ENCODE peak calls at places on chromosomes 2 and 18, in five cellular contexts. A is Calu3, H is spleen, I is GM10248, J is transverse colon. U is an unnamed sample.

GRCh38 chr2:219017166-219017931 is 24.0 kb downstream of the CFAP65 start:
- DNase-seq in J (no peak), H (peak), A (no peak), I (no peak), U (no peak)

GRCh38 chr2:32627441-32627900 is 379 bp upstream of the TTC27 start:
- DNase-seq in I (no peak), H (peak), J (peak), A (no peak), U (no peak)

GRCh38 chr2:204900910-204901309 is 355.6 kb downstream of the PARD3B start:
- DNase-seq in I (no peak), A (peak), J (no peak), H (no peak), U (no peak)

GRCh38 chr2:69456154-69456553 is 18.9 kb upstream of the NFU1 start:
- DNase-seq in A (no peak), I (no peak), J (no peak), H (no peak), U (no peak)

GRCh38 chr2:120343433-120344105 is 2.4 kb upstream of the INHBB start:
- DNase-seq in A (peak), H (peak), I (peak), J (peak), U (peak)

GRCh38 chr2:227509824-227510619 is 38.1 kb downstream of the AGFG1 start:
- DNase-seq in J (no peak), H (no peak), A (no peak), I (no peak), U (no peak)

GRCh38 chr18:47997338-47997780 is 66.9 kb upstream of the SMAD2 start:
- DNase-seq in A (peak), I (no peak), H (no peak), J (no peak), U (no peak)

GRCh38 chr2:75465317-75465998 is 95.3 kb downstream of the EVA1A start:
- DNase-seq in H (no peak), I (no peak), J (no peak), A (no peak), U (no peak)

GRCh38 chr2:20593072-20594034 is 57.5 kb downstream of the HS1BP3 start:
- DNase-seq in J (peak), A (peak), I (no peak), H (peak), U (no peak)

GRCh38 chr2:26590960-26591618 is 50.1 kb downstream of the CIB4 start:
- DNase-seq in H (no peak), A (no peak), I (no peak), J (no peak), U (no peak)

GRCh38 chr18:23828426-23828825 is 139.2 kb downstream of the LAMA3 start:
- DNase-seq in A (peak), H (no peak), J (no peak), I (peak), U (no peak)

GRCh38 chr2:134988994-134989605 is 58.1 kb downstream of the MAP3K19 start:
- DNase-seq in H (no peak), I (peak), J (no peak), A (no peak), U (no peak)

GRCh38 chr18:3693385-3693784 is 243.4 kb downstream of the TGIF1 start:
- DNase-seq in H (no peak), A (no peak), J (no peak), I (no peak), U (no peak)

GRCh38 chr2:178473931-178474330 is 4.5 kb downstream of the FKBP7 start:
- DNase-seq in I (no peak), A (no peak), H (no peak), J (no peak), U (no peak)

GRCh38 chr18:13629841-13630747 is 96.3 kb downstream of the FAM210A start:
- DNase-seq in A (peak), I (peak), J (peak), H (no peak), U (peak)

GRCh38 chr2:232890896-232891601 is 21.0 kb downstream of the SNORC start:
- DNase-seq in A (peak), H (peak), I (no peak), J (no peak), U (no peak)

GRCh38 chr18:54125429-54125828 is 99.0 kb downstream of the MBD2 start:
- DNase-seq in I (no peak), J (no peak), A (no peak), H (no peak), U (no peak)

GRCh38 chr2:144349674-144350073 is 170.2 kb downstream of the ZEB2 start:
- DNase-seq in A (no peak), H (no peak), J (no peak), I (no peak), U (no peak)

GRCh38 chr18:52152036-52152435 is 188.0 kb upstream of the DCC start:
- DNase-seq in A (no peak), H (no peak), J (no peak), I (no peak), U (no peak)

GRCh38 chr2:202574541-202574940 is 60.2 kb upstream of the FAM117B start:
- DNase-seq in A (no peak), I (no peak), J (no peak), H (no peak), U (no peak)

GRCh38 chr2:144643537-144644336 is 123.8 kb upstream of the ZEB2 start:
- DNase-seq in I (no peak), A (no peak), H (no peak), J (no peak), U (no peak)

GRCh38 chr2:234556848-234557573 is 60.1 kb upstream of the ARL4C start:
- DNase-seq in H (no peak), A (peak), J (no peak), I (no peak), U (no peak)

GRCh38 chr18:49812321-49813070 is 837 bp downstream of the ACAA2 start:
- DNase-seq in A (no peak), I (no peak), H (no peak), J (no peak), U (no peak)

GRCh38 chr2:108195133-108195439 is 44.7 kb upstream of the SULT1C3 start:
- DNase-seq in I (no peak), J (no peak), A (no peak), H (no peak), U (no peak)

GRCh38 chr2:54336136-54336976 is 80.3 kb upstream of the TSPYL6 start:
- DNase-seq in A (no peak), H (no peak), J (no peak), I (no peak), U (no peak)

GRCh38 chr2:104487381-104487780 is 366.5 kb upstream of the POU3F3 start:
- DNase-seq in J (no peak), I (no peak), A (no peak), H (no peak), U (no peak)

GRCh38 chr2:57296795-57297517 is 749.6 kb upstream of the VRK2 start:
- DNase-seq in H (no peak), J (no peak), I (no peak), A (no peak), U (no peak)

GRCh38 chr2:67604360-67604759 is 207.2 kb downstream of the ETAA1 start:
- DNase-seq in H (no peak), A (no peak), J (no peak), I (no peak), U (no peak)

GRCh38 chr18:3032721-3033120 is 19.8 kb upstream of the LPIN2 start:
- DNase-seq in I (no peak), A (no peak), H (no peak), J (no peak), U (no peak)

GRCh38 chr18:61991201-61991600 is 98.4 kb upstream of the RNF152 start:
- DNase-seq in J (no peak), I (no peak), H (no peak), A (no peak), U (no peak)

GRCh38 chr2:238945433-238946150 is 97.7 kb downstream of the TWIST2 start:
- DNase-seq in I (no peak), A (peak), H (peak), J (peak), U (peak)

GRCh38 chr2:165698621-165698946 is 95.5 kb downstream of the GALNT3 start:
- DNase-seq in I (peak), A (peak), H (no peak), J (peak), U (no peak)

GRCh38 chr18:59155140-59155539 is 15.5 kb downstream of the SEC11C start:
- DNase-seq in A (no peak), J (no peak), H (no peak), I (no peak), U (no peak)

GRCh38 chr2:215870986-215871385 is 142.4 kb downstream of the MREG start:
- DNase-seq in A (peak), I (no peak), J (no peak), H (no peak), U (no peak)

GRCh38 chr18:23977709-23978483 is 36.7 kb upstream of the TTC39C start:
- DNase-seq in I (no peak), H (no peak), A (no peak), J (no peak), U (no peak)

GRCh38 chr18:1585881-1586488 is 681.3 kb downstream of the ADCYAP1 start:
- DNase-seq in I (peak), H (no peak), J (no peak), A (no peak), U (no peak)
- TF ChIP-seq CTCF in I (peak), H (peak), J (peak), A (peak), U (peak)

DNA sequence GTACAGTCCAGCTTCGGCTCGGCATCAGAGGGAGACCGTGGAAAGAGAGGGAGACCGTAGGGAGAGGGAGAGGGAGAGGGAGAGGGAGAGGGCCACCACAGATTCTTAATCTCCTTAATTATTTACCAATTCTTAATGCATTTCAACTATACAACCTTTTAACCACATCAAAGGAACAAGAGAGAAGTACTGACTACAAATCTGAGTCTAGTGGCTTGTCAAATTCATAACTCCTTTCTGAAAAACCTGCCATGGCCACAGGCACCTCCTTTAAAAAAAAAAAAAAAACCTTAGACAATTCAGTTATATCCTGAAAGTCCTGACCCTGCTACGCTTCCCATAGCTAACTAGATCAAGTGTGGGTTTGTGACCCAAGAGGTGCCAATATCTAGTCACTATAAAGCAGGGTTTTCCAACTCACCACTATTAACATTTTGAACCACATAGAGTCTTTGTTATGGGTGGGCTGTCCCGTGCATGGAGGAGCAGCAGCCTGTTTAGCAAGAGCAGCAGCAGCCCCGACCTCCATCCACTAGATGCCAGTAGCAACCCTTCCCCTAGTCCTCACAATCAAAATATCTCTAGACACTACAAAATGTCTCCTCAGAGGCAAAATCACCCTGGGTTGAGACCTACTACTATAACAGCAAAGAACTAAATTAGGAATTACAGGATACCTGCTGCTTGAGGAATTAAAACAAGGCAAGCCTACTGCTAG is 6.8 kb downstream of the ESCO1 start:
- DNase-seq in I (no peak), A (no peak), H (no peak), J (no peak), U (no peak)
- TF ChIP-seq CTCF in I (no peak), A (no peak), H (no peak), J (no peak), U (no peak)

DNA sequence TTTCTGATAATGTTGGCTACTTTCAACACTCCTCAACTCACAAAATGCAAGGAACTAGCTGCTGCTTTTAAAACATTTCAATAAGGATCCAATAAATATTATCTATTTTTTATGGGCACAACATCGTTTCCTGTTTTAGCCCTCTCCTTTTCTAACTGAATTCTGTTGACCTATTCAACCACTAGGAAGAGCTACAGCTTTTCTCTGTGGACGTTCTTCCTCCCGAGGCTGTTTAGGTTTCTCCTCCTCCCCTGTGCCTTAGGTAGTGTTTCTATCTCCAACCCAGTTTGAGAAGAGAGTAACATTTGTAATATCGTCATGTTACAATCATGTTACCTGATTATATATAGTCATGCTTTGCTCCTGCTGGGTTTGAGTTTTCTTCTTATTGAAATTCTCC is 91.3 kb upstream of the ITGB6 start:
- DNase-seq in H (no peak), A (no peak), I (no peak), J (no peak), U (no peak)
- TF ChIP-seq CTCF in H (no peak), A (no peak), I (no peak), J (no peak), U (no peak)

DNA sequence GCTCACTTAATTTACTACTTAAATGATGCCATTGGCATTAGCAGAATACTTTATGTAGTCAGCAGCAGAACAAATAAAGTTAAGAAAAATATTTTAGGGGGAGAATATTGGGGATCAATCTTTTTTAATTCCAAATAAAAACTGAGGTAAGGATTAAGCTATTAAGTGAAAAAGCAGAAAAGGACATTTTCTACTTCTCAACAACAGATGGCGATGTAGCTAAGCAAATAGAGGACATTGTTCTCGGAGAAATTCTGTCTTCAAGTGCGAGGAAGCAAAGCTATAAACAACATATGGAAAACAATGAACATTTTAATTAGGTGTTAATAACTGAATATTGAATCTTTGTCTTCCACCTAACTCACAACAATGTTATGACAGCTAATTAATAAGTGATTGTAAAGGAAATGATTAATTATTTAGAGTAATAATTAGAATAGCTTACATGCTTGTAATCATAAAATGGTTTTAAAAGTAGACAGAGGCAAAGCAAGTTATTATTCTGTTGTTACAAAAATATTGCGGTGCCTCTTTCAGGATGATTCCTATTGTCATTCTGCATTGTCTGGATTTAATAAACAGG is 32.8 kb upstream of the CCDC93 start:
- DNase-seq in I (peak), H (no peak), A (no peak), J (no peak), U (no peak)
- TF ChIP-seq CTCF in I (peak), H (peak), A (peak), J (peak), U (peak)

DNA sequence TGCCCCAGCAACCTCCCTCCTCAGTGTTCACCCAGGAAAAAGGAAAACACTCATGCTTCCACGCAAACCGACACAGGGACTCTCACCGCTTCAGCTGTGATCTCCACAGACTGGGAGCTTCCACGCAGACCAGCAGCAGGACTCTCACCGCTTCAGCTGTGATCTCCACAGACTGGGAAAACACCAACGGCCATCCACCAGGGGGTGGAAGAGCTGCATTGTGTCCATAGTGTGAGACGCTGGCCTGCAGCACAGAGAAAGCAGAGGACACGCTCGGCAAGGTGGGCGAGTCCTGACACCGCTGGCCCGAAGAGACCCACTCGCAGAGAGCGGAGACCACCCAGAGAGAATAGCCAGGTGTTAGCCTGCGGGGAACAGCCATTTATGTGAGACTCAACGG is 42.5 kb upstream of the NFATC1 start:
- DNase-seq in J (no peak), H (no peak), A (no peak), I (no peak), U (no peak)
- TF ChIP-seq CTCF in J (no peak), H (no peak), A (no peak), I (no peak), U (no peak)

GRCh38 chr2:174248187-174248997 is at the start of gene OLA1:
- DNase-seq in H (peak), A (peak), J (peak), I (peak), U (peak)
- TF ChIP-seq CTCF in H (peak), A (no peak), J (no peak), I (no peak), U (no peak)

U was measured in mesothelial cell of epicardium.